ENCODE peak calls at places on chromosomes 11 and 22, in ten cellular contexts. One of them, this sample, is unnamed.

GRCh38 chr11:8180469-8180868 is 11.6 kb upstream of the RIC3 start:
- DNase-seq in posterior cingulate gyrus: no peak
- DNase-seq in SK-N-SH: no peak
- DNase-seq in astrocyte of the spinal cord: no peak
- DNase-seq in activated T-cell treated with anti-CD3 and anti-CD28 coated beads, Interleukin-2, amount 50 U/mL, for 72 hours: no peak
- DNase-seq in naive thymus-derived CD8-positive, alpha-beta T cell: no peak
- DNase-seq in hypothalamus: no peak
- DNase-seq in MM.1S: no peak
- DNase-seq in NCI-H1417: no peak
- DNase-seq in head of caudate nucleus: no peak
- DNase-seq in this sample: no peak

GRCh38 chr22:48491451-48491941 is 1336.2 kb downstream of the BRD1 start:
- DNase-seq in posterior cingulate gyrus: no peak
- DNase-seq in SK-N-SH: no peak
- DNase-seq in astrocyte of the spinal cord: no peak
- DNase-seq in activated T-cell treated with anti-CD3 and anti-CD28 coated beads, Interleukin-2, amount 50 U/mL, for 72 hours: no peak
- DNase-seq in naive thymus-derived CD8-positive, alpha-beta T cell: no peak
- DNase-seq in hypothalamus: no peak
- DNase-seq in MM.1S: peak; percentile 58
- DNase-seq in NCI-H1417: peak; percentile 2
- DNase-seq in head of caudate nucleus: no peak
- DNase-seq in this sample: peak; percentile 11

GRCh38 chr11:65599955-65600246 is 4.3 kb upstream of the KCNK7 start:
- DNase-seq in posterior cingulate gyrus: no peak
- DNase-seq in SK-N-SH: no peak
- DNase-seq in astrocyte of the spinal cord: no peak
- DNase-seq in activated T-cell treated with anti-CD3 and anti-CD28 coated beads, Interleukin-2, amount 50 U/mL, for 72 hours: no peak
- DNase-seq in naive thymus-derived CD8-positive, alpha-beta T cell: no peak
- DNase-seq in hypothalamus: no peak
- DNase-seq in MM.1S: no peak
- DNase-seq in NCI-H1417: no peak
- DNase-seq in head of caudate nucleus: no peak
- DNase-seq in this sample: no peak

GRCh38 chr22:49417833-49418232 is 409.8 kb downstream of the BRD1 start:
- DNase-seq in posterior cingulate gyrus: no peak
- DNase-seq in SK-N-SH: no peak
- DNase-seq in astrocyte of the spinal cord: no peak
- DNase-seq in activated T-cell treated with anti-CD3 and anti-CD28 coated beads, Interleukin-2, amount 50 U/mL, for 72 hours: no peak
- DNase-seq in naive thymus-derived CD8-positive, alpha-beta T cell: no peak
- DNase-seq in hypothalamus: no peak
- DNase-seq in MM.1S: no peak
- DNase-seq in NCI-H1417: no peak
- DNase-seq in head of caudate nucleus: no peak
- DNase-seq in this sample: no peak

GRCh38 chr11:125583496-125583895 is 9.2 kb upstream of the STT3A start:
- DNase-seq in posterior cingulate gyrus: no peak
- DNase-seq in SK-N-SH: no peak
- DNase-seq in astrocyte of the spinal cord: no peak
- DNase-seq in activated T-cell treated with anti-CD3 and anti-CD28 coated beads, Interleukin-2, amount 50 U/mL, for 72 hours: no peak
- DNase-seq in naive thymus-derived CD8-positive, alpha-beta T cell: no peak
- DNase-seq in hypothalamus: no peak
- DNase-seq in MM.1S: no peak
- DNase-seq in NCI-H1417: no peak
- DNase-seq in head of caudate nucleus: no peak
- DNase-seq in this sample: no peak

GRCh38 chr11:65444314-65445051 is 21.9 kb downstream of the NEAT1 start:
- DNase-seq in posterior cingulate gyrus: no peak
- DNase-seq in SK-N-SH: no peak
- DNase-seq in astrocyte of the spinal cord: peak; percentile 43
- DNase-seq in activated T-cell treated with anti-CD3 and anti-CD28 coated beads, Interleukin-2, amount 50 U/mL, for 72 hours: no peak
- DNase-seq in naive thymus-derived CD8-positive, alpha-beta T cell: no peak
- DNase-seq in hypothalamus: no peak
- DNase-seq in MM.1S: no peak
- DNase-seq in NCI-H1417: no peak
- DNase-seq in head of caudate nucleus: no peak
- DNase-seq in this sample: peak; percentile 72

GRCh38 chr22:37930270-37930951 is 23.0 kb downstream of the C22orf23 start:
- DNase-seq in posterior cingulate gyrus: no peak
- DNase-seq in SK-N-SH: peak; percentile 64
- DNase-seq in astrocyte of the spinal cord: no peak
- DNase-seq in activated T-cell treated with anti-CD3 and anti-CD28 coated beads, Interleukin-2, amount 50 U/mL, for 72 hours: no peak
- DNase-seq in naive thymus-derived CD8-positive, alpha-beta T cell: no peak
- DNase-seq in hypothalamus: no peak
- DNase-seq in MM.1S: peak; percentile 18
- DNase-seq in NCI-H1417: no peak
- DNase-seq in head of caudate nucleus: peak; percentile 62
- DNase-seq in this sample: peak; percentile 25

GRCh38 chr22:35257002-35257320 is 332 bp upstream of the HMGXB4 start:
- DNase-seq in posterior cingulate gyrus: no peak
- DNase-seq in SK-N-SH: peak; percentile 14
- DNase-seq in astrocyte of the spinal cord: no peak
- DNase-seq in activated T-cell treated with anti-CD3 and anti-CD28 coated beads, Interleukin-2, amount 50 U/mL, for 72 hours: no peak
- DNase-seq in naive thymus-derived CD8-positive, alpha-beta T cell: no peak
- DNase-seq in hypothalamus: no peak
- DNase-seq in MM.1S: no peak
- DNase-seq in NCI-H1417: no peak
- DNase-seq in head of caudate nucleus: no peak
- DNase-seq in this sample: no peak

GRCh38 chr11:107040447-107041444 is 22.5 kb upstream of the GUCY1A2 start:
- DNase-seq in posterior cingulate gyrus: no peak
- DNase-seq in SK-N-SH: no peak
- DNase-seq in astrocyte of the spinal cord: peak; percentile 92
- DNase-seq in activated T-cell treated with anti-CD3 and anti-CD28 coated beads, Interleukin-2, amount 50 U/mL, for 72 hours: no peak
- DNase-seq in naive thymus-derived CD8-positive, alpha-beta T cell: no peak
- DNase-seq in hypothalamus: no peak
- DNase-seq in MM.1S: peak; percentile 23
- DNase-seq in NCI-H1417: no peak
- DNase-seq in head of caudate nucleus: peak; percentile 33
- DNase-seq in this sample: no peak

GRCh38 chr11:3735827-3736226 is 61.5 kb downstream of the NUP98 start:
- DNase-seq in posterior cingulate gyrus: no peak
- DNase-seq in SK-N-SH: no peak
- DNase-seq in astrocyte of the spinal cord: peak; percentile 9
- DNase-seq in activated T-cell treated with anti-CD3 and anti-CD28 coated beads, Interleukin-2, amount 50 U/mL, for 72 hours: no peak
- DNase-seq in naive thymus-derived CD8-positive, alpha-beta T cell: no peak
- DNase-seq in hypothalamus: no peak
- DNase-seq in MM.1S: no peak
- DNase-seq in NCI-H1417: no peak
- DNase-seq in head of caudate nucleus: no peak
- DNase-seq in this sample: peak; percentile 8

GRCh38 chr11:60332923-60333322 is 5.9 kb downstream of the MS4A6E start:
- DNase-seq in posterior cingulate gyrus: no peak
- DNase-seq in SK-N-SH: no peak
- DNase-seq in astrocyte of the spinal cord: no peak
- DNase-seq in activated T-cell treated with anti-CD3 and anti-CD28 coated beads, Interleukin-2, amount 50 U/mL, for 72 hours: no peak
- DNase-seq in naive thymus-derived CD8-positive, alpha-beta T cell: no peak
- DNase-seq in hypothalamus: no peak
- DNase-seq in MM.1S: no peak
- DNase-seq in NCI-H1417: no peak
- DNase-seq in head of caudate nucleus: no peak
- DNase-seq in this sample: no peak

GRCh38 chr11:44766112-44766971 is 39.6 kb downstream of the TSPAN18 start:
- DNase-seq in posterior cingulate gyrus: no peak
- DNase-seq in SK-N-SH: peak; percentile 76
- DNase-seq in astrocyte of the spinal cord: peak; percentile 93
- DNase-seq in activated T-cell treated with anti-CD3 and anti-CD28 coated beads, Interleukin-2, amount 50 U/mL, for 72 hours: no peak
- DNase-seq in naive thymus-derived CD8-positive, alpha-beta T cell: no peak
- DNase-seq in hypothalamus: no peak
- DNase-seq in MM.1S: no peak
- DNase-seq in NCI-H1417: no peak
- DNase-seq in head of caudate nucleus: no peak
- DNase-seq in this sample: no peak

GRCh38 chr22:31286360-31287255 is 5.7 kb downstream of the PIK3IP1 start:
- DNase-seq in posterior cingulate gyrus: no peak
- DNase-seq in SK-N-SH: no peak
- DNase-seq in astrocyte of the spinal cord: no peak
- DNase-seq in activated T-cell treated with anti-CD3 and anti-CD28 coated beads, Interleukin-2, amount 50 U/mL, for 72 hours: peak; percentile 62
- DNase-seq in naive thymus-derived CD8-positive, alpha-beta T cell: peak; percentile 63
- DNase-seq in hypothalamus: no peak
- DNase-seq in MM.1S: peak; percentile 71
- DNase-seq in NCI-H1417: no peak
- DNase-seq in head of caudate nucleus: no peak
- DNase-seq in this sample: no peak

GRCh38 chr11:36354221-36355003 is 58.3 kb downstream of the PRR5L start:
- DNase-seq in posterior cingulate gyrus: no peak
- DNase-seq in SK-N-SH: no peak
- DNase-seq in astrocyte of the spinal cord: peak; percentile 67
- DNase-seq in activated T-cell treated with anti-CD3 and anti-CD28 coated beads, Interleukin-2, amount 50 U/mL, for 72 hours: no peak
- DNase-seq in naive thymus-derived CD8-positive, alpha-beta T cell: no peak
- DNase-seq in hypothalamus: no peak
- DNase-seq in MM.1S: peak; percentile 72
- DNase-seq in NCI-H1417: no peak
- DNase-seq in head of caudate nucleus: no peak
- DNase-seq in this sample: peak; percentile 96

GRCh38 chr22:37517826-37518450 is 1.3 kb downstream of the CARD10 start:
- DNase-seq in posterior cingulate gyrus: no peak
- DNase-seq in SK-N-SH: no peak
- DNase-seq in astrocyte of the spinal cord: no peak
- DNase-seq in activated T-cell treated with anti-CD3 and anti-CD28 coated beads, Interleukin-2, amount 50 U/mL, for 72 hours: no peak
- DNase-seq in naive thymus-derived CD8-positive, alpha-beta T cell: no peak
- DNase-seq in hypothalamus: no peak
- DNase-seq in MM.1S: no peak
- DNase-seq in NCI-H1417: no peak
- DNase-seq in head of caudate nucleus: no peak
- DNase-seq in this sample: no peak

GRCh38 chr11:66419825-66420224 is 1.0 kb upstream of the NPAS4 start:
- DNase-seq in posterior cingulate gyrus: peak; percentile 34
- DNase-seq in SK-N-SH: peak; percentile 89
- DNase-seq in astrocyte of the spinal cord: no peak
- DNase-seq in activated T-cell treated with anti-CD3 and anti-CD28 coated beads, Interleukin-2, amount 50 U/mL, for 72 hours: no peak
- DNase-seq in naive thymus-derived CD8-positive, alpha-beta T cell: no peak
- DNase-seq in hypothalamus: no peak
- DNase-seq in MM.1S: no peak
- DNase-seq in NCI-H1417: peak; percentile 57
- DNase-seq in head of caudate nucleus: peak; percentile 55
- DNase-seq in this sample: no peak

GRCh38 chr11:94151311-94151710 is 22.7 kb downstream of the PANX1 start:
- DNase-seq in posterior cingulate gyrus: no peak
- DNase-seq in SK-N-SH: no peak
- DNase-seq in astrocyte of the spinal cord: no peak
- DNase-seq in activated T-cell treated with anti-CD3 and anti-CD28 coated beads, Interleukin-2, amount 50 U/mL, for 72 hours: no peak
- DNase-seq in naive thymus-derived CD8-positive, alpha-beta T cell: no peak
- DNase-seq in hypothalamus: no peak
- DNase-seq in MM.1S: no peak
- DNase-seq in NCI-H1417: no peak
- DNase-seq in head of caudate nucleus: no peak
- DNase-seq in this sample: peak; percentile 17

GRCh38 chr11:113273720-113274119 is 40.7 kb upstream of the TTC12 start:
- DNase-seq in posterior cingulate gyrus: no peak
- DNase-seq in SK-N-SH: peak; percentile 84
- DNase-seq in astrocyte of the spinal cord: no peak
- DNase-seq in activated T-cell treated with anti-CD3 and anti-CD28 coated beads, Interleukin-2, amount 50 U/mL, for 72 hours: no peak
- DNase-seq in naive thymus-derived CD8-positive, alpha-beta T cell: no peak
- DNase-seq in hypothalamus: no peak
- DNase-seq in MM.1S: no peak
- DNase-seq in NCI-H1417: no peak
- DNase-seq in head of caudate nucleus: no peak
- DNase-seq in this sample: no peak

GRCh38 chr11:61757213-61757862 is 4.9 kb downstream of the MYRF start:
- DNase-seq in posterior cingulate gyrus: no peak
- DNase-seq in SK-N-SH: no peak
- DNase-seq in astrocyte of the spinal cord: no peak
- DNase-seq in activated T-cell treated with anti-CD3 and anti-CD28 coated beads, Interleukin-2, amount 50 U/mL, for 72 hours: no peak
- DNase-seq in naive thymus-derived CD8-positive, alpha-beta T cell: no peak
- DNase-seq in hypothalamus: no peak
- DNase-seq in MM.1S: no peak
- DNase-seq in NCI-H1417: no peak
- DNase-seq in head of caudate nucleus: peak; percentile 75
- DNase-seq in this sample: no peak

GRCh38 chr11:36672815-36673450 is 74.9 kb upstream of the RAG2 start:
- DNase-seq in posterior cingulate gyrus: no peak
- DNase-seq in SK-N-SH: peak; percentile 33
- DNase-seq in astrocyte of the spinal cord: peak; percentile 41
- DNase-seq in activated T-cell treated with anti-CD3 and anti-CD28 coated beads, Interleukin-2, amount 50 U/mL, for 72 hours: peak; percentile 4
- DNase-seq in naive thymus-derived CD8-positive, alpha-beta T cell: no peak
- DNase-seq in hypothalamus: no peak
- DNase-seq in MM.1S: peak; percentile 31
- DNase-seq in NCI-H1417: no peak
- DNase-seq in head of caudate nucleus: no peak
- DNase-seq in this sample: peak; percentile 38

GRCh38 chr22:42078469-42079318 is 806 bp upstream of the SMDT1 start:
- DNase-seq in posterior cingulate gyrus: no peak
- DNase-seq in SK-N-SH: no peak
- DNase-seq in astrocyte of the spinal cord: peak; percentile 7
- DNase-seq in activated T-cell treated with anti-CD3 and anti-CD28 coated beads, Interleukin-2, amount 50 U/mL, for 72 hours: no peak
- DNase-seq in naive thymus-derived CD8-positive, alpha-beta T cell: no peak
- DNase-seq in hypothalamus: peak; percentile 54
- DNase-seq in MM.1S: no peak
- DNase-seq in NCI-H1417: no peak
- DNase-seq in head of caudate nucleus: no peak
- DNase-seq in this sample: no peak

GRCh38 chr11:1198766-1199688 is 23.8 kb upstream of the MUC5B start:
- DNase-seq in posterior cingulate gyrus: no peak
- DNase-seq in SK-N-SH: peak; percentile 36
- DNase-seq in astrocyte of the spinal cord: no peak
- DNase-seq in activated T-cell treated with anti-CD3 and anti-CD28 coated beads, Interleukin-2, amount 50 U/mL, for 72 hours: no peak
- DNase-seq in naive thymus-derived CD8-positive, alpha-beta T cell: no peak
- DNase-seq in hypothalamus: no peak
- DNase-seq in MM.1S: no peak
- DNase-seq in NCI-H1417: peak; percentile 34
- DNase-seq in head of caudate nucleus: peak; percentile 9
- DNase-seq in this sample: no peak

GRCh38 chr11:121416909-121417567 is 35.1 kb upstream of the SORL1 start:
- DNase-seq in posterior cingulate gyrus: peak; percentile 36
- DNase-seq in SK-N-SH: no peak
- DNase-seq in astrocyte of the spinal cord: peak; percentile 97
- DNase-seq in activated T-cell treated with anti-CD3 and anti-CD28 coated beads, Interleukin-2, amount 50 U/mL, for 72 hours: peak; percentile 65
- DNase-seq in naive thymus-derived CD8-positive, alpha-beta T cell: peak; percentile 40
- DNase-seq in hypothalamus: peak; percentile 63
- DNase-seq in MM.1S: no peak
- DNase-seq in NCI-H1417: no peak
- DNase-seq in head of caudate nucleus: peak; percentile 52
- DNase-seq in this sample: peak; percentile 95

GRCh38 chr22:41524809-41525449 is 19.3 kb downstream of the POLR3H start:
- DNase-seq in posterior cingulate gyrus: no peak
- DNase-seq in SK-N-SH: no peak
- DNase-seq in astrocyte of the spinal cord: no peak
- DNase-seq in activated T-cell treated with anti-CD3 and anti-CD28 coated beads, Interleukin-2, amount 50 U/mL, for 72 hours: peak; percentile 52
- DNase-seq in naive thymus-derived CD8-positive, alpha-beta T cell: peak; percentile 45
- DNase-seq in hypothalamus: no peak
- DNase-seq in MM.1S: no peak
- DNase-seq in NCI-H1417: no peak
- DNase-seq in head of caudate nucleus: no peak
- DNase-seq in this sample: no peak

GRCh38 chr11:9250139-9250582 is 15.0 kb downstream of the DENND5A start:
- DNase-seq in posterior cingulate gyrus: no peak
- DNase-seq in SK-N-SH: no peak
- DNase-seq in astrocyte of the spinal cord: peak; percentile 35
- DNase-seq in activated T-cell treated with anti-CD3 and anti-CD28 coated beads, Interleukin-2, amount 50 U/mL, for 72 hours: peak; percentile 12
- DNase-seq in naive thymus-derived CD8-positive, alpha-beta T cell: no peak
- DNase-seq in hypothalamus: no peak
- DNase-seq in MM.1S: peak; percentile 79
- DNase-seq in NCI-H1417: no peak
- DNase-seq in head of caudate nucleus: no peak
- DNase-seq in this sample: no peak

GRCh38 chr11:108241370-108242037 is 18.6 kb downstream of the ATM start:
- DNase-seq in posterior cingulate gyrus: no peak
- DNase-seq in SK-N-SH: no peak
- DNase-seq in astrocyte of the spinal cord: no peak
- DNase-seq in activated T-cell treated with anti-CD3 and anti-CD28 coated beads, Interleukin-2, amount 50 U/mL, for 72 hours: no peak
- DNase-seq in naive thymus-derived CD8-positive, alpha-beta T cell: no peak
- DNase-seq in hypothalamus: no peak
- DNase-seq in MM.1S: no peak
- DNase-seq in NCI-H1417: no peak
- DNase-seq in head of caudate nucleus: no peak
- DNase-seq in this sample: no peak

GRCh38 chr22:50305658-50306566 is 1.5 kb downstream of the PLXNB2 start:
- DNase-seq in posterior cingulate gyrus: peak; percentile 66
- DNase-seq in SK-N-SH: peak; percentile 77
- DNase-seq in astrocyte of the spinal cord: peak; percentile 89
- DNase-seq in activated T-cell treated with anti-CD3 and anti-CD28 coated beads, Interleukin-2, amount 50 U/mL, for 72 hours: peak; percentile 40
- DNase-seq in naive thymus-derived CD8-positive, alpha-beta T cell: no peak
- DNase-seq in hypothalamus: peak; percentile 47
- DNase-seq in MM.1S: no peak
- DNase-seq in NCI-H1417: peak; percentile 61
- DNase-seq in head of caudate nucleus: peak; percentile 51
- DNase-seq in this sample: peak; percentile 95

GRCh38 chr11:8813658-8814057 is 97.3 kb upstream of the AKIP1 start:
- DNase-seq in posterior cingulate gyrus: peak; percentile 40
- DNase-seq in SK-N-SH: peak; percentile 78
- DNase-seq in astrocyte of the spinal cord: peak; percentile 87
- DNase-seq in activated T-cell treated with anti-CD3 and anti-CD28 coated beads, Interleukin-2, amount 50 U/mL, for 72 hours: peak; percentile 69
- DNase-seq in naive thymus-derived CD8-positive, alpha-beta T cell: peak; percentile 16
- DNase-seq in hypothalamus: peak; percentile 48
- DNase-seq in MM.1S: peak; percentile 81
- DNase-seq in NCI-H1417: peak; percentile 45
- DNase-seq in head of caudate nucleus: peak; percentile 74
- DNase-seq in this sample: peak; percentile 83

This sample was measured in fibroblast of gingiva.